ENCODE peak calls at places on chromosomes 7 and 10, in five cellular contexts. P is psoas muscle; X is IMR-90; S is PC-3; K is CD8-positive, alpha-beta memory T cell. M is an unnamed sample.
A peak's percentile ranks its signal among the peaks of the same experiment; 100 is the strongest.

GRCh38 chr10:124224331-124225028 is 131.1 kb upstream of the CHST15 start:
- DNase-seq in P (no peak), X (no peak), S (peak; percentile 61), K (no peak), M (peak; percentile 76)

GRCh38 chr7:2482725-2483451 is 6.7 kb upstream of the GRIFIN start:
- DNase-seq in P (no peak), X (no peak), S (no peak), K (no peak), M (no peak)

GRCh38 chr10:8389630-8390029 is 335.1 kb downstream of the GATA3 start:
- DNase-seq in P (no peak), X (no peak), S (peak; percentile 87), K (no peak), M (no peak)

GRCh38 chr10:71698737-71699136 is 20.8 kb downstream of the C10orf105 start:
- DNase-seq in P (no peak), X (no peak), S (no peak), K (no peak), M (no peak)

GRCh38 chr7:70693690-70694356 is 438.1 kb upstream of the GALNT17 start:
- DNase-seq in P (peak; percentile 91), X (peak; percentile 44), S (no peak), K (peak; percentile 83), M (peak; percentile 95)

GRCh38 chr7:80611779-80612178 is 26.7 kb upstream of the CD36 start:
- DNase-seq in P (peak; percentile 38), X (peak; percentile 86), S (peak; percentile 87), K (no peak), M (no peak)

GRCh38 chr10:118365702-118366101 is 23.6 kb upstream of the FAM204A start:
- DNase-seq in P (no peak), X (no peak), S (no peak), K (no peak), M (no peak)

GRCh38 chr10:86362129-86362527 is 4.5 kb downstream of the GRID1 start:
- DNase-seq in P (no peak), X (no peak), S (no peak), K (no peak), M (peak; percentile 27)

GRCh38 chr7:80249619-80250305 is 115.1 kb downstream of the GNAI1 start:
- DNase-seq in P (no peak), X (peak; percentile 29), S (no peak), K (no peak), M (no peak)

GRCh38 chr10:68331455-68332258 is at the start of gene HNRNPH3:
- DNase-seq in P (peak; percentile 98), X (peak; percentile 97), S (peak; percentile 100), K (peak; percentile 99), M (peak; percentile 99)

GRCh38 chr10:114780610-114781184 is 40.9 kb upstream of the FHIP2A start:
- DNase-seq in P (no peak), X (no peak), S (no peak), K (no peak), M (no peak)

DNA sequence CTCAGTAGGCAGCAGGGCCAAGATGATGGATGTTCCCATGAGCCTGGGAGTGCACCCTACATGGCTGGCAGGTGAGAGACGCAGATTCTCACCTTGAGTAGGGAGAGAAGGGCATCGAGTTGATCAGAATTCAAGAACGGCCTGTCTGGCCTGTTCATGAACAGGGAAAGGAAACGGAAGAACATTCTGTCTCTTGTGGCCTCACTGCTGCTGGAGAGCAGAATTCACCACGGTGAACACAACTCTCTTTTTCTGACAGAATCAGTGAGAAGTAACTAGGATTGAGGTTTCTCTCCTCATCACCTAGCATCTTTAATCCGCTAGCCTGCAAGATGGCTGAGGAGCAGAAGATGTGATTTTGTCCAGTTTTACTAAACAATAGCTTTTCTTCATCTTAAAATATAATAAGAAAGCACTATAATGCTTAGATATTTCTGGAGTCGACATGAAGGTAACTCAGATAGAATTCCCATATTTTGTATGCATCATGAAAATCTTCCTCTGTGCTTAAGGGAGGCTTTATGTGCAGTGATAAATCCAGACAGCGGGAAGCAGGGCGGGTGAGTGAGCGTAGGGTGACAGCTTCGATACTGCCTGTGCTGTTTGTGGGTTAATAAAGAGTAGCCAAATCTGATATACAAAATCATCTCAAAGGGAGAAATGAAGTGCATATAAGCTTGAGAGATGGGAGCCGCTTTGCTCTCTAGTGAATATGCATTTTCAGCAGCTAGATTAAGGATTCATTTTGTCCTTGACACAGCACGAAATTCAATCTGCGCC is 118.4 kb downstream of the AOAH start:
- DNase-seq in P (no peak), X (no peak), S (no peak), K (no peak), M (no peak)
- H3K27ac ChIP-seq in P (no peak overlapping the region), X (no peak overlapping the region), S (no peak overlapping the region), K (no peak overlapping the region), M (no peak overlapping the region)

GRCh38 chr10:103784723-103785418 is 70.5 kb downstream of the SH3PXD2A start:
- DNase-seq in P (no peak), X (no peak), S (no peak), K (no peak), M (no peak)

GRCh38 chr10:103789141-103789540 is 66.2 kb downstream of the SH3PXD2A start:
- DNase-seq in P (no peak), X (no peak), S (no peak), K (no peak), M (no peak)

GRCh38 chr10:103789771-103790201 is 65.6 kb downstream of the SH3PXD2A start:
- DNase-seq in P (no peak), X (no peak), S (peak; percentile 50), K (no peak), M (no peak)

GRCh38 chr10:103786020-103786419 is 69.4 kb downstream of the SH3PXD2A start:
- DNase-seq in P (no peak), X (no peak), S (no peak), K (no peak), M (no peak)

GRCh38 chr10:103787251-103787816 is 68.0 kb downstream of the SH3PXD2A start:
- DNase-seq in P (no peak), X (no peak), S (no peak), K (no peak), M (no peak)
- H3K4me1 ChIP-seq in P (peaks cover 10% of the 10 kb centered on the region), X (peaks cover 3% of the 10 kb centered on the region), S (peaks cover 25% of the 10 kb centered on the region), K (no peaks in the 10 kb centered on the region), M (no peaks in the 10 kb centered on the region)

GRCh38 chr7:12719978-12720377 is 32.5 kb downstream of the ARL4A start:
- DNase-seq in P (no peak), X (peak; percentile 17), S (peak; percentile 10), K (no peak), M (no peak)
- H3K27ac ChIP-seq in P (peak overlapping the region; percentile 56), X (no peak overlapping the region), S (peak overlapping the region; percentile 98), K (peak overlapping the region; percentile 71), M (no peak overlapping the region)

DNA sequence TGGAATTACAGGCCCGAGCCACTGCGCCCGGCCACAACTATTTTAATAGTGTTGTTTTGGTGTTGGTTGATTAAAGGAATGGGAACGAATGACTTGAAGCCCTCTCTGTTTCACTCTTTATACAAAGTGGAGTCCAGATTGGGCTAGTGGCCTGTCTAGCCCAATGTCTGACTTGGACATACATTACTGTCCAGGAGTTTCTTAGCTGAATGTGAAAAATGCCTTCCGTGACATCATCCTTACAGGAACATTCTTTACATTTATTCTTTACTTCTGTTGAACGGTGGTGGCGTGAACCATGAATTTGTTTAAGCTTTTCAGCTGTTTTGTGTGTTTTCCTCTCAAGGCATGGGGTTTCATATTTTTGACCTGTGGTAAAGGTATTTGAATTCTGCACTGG is 67.9 kb downstream of the DAGLB start:
- DNase-seq in P (no peak), X (no peak), S (no peak), K (no peak), M (no peak)
- H3K4me1 ChIP-seq in P (peaks cover 82% of the 10 kb centered on the region), X (peaks cover 17% of the 10 kb centered on the region), S (peaks cover 19% of the 10 kb centered on the region), K (peaks cover 48% of the 10 kb centered on the region), M (peaks cover 7% of the 10 kb centered on the region)

GRCh38 chr10:34186740-34187139 is 628.4 kb downstream of the PARD3 start:
- DNase-seq in P (no peak), X (no peak), S (no peak), K (no peak), M (no peak)

GRCh38 chr10:34184901-34185386 is 630.2 kb downstream of the PARD3 start:
- DNase-seq in P (no peak), X (no peak), S (peak; percentile 96), K (no peak), M (no peak)

GRCh38 chr10:34186013-34186412 is 629.1 kb downstream of the PARD3 start:
- DNase-seq in P (no peak), X (no peak), S (no peak), K (no peak), M (no peak)

GRCh38 chr10:34188221-34188620 is 626.9 kb downstream of the PARD3 start:
- DNase-seq in P (no peak), X (no peak), S (no peak), K (no peak), M (no peak)

DNA sequence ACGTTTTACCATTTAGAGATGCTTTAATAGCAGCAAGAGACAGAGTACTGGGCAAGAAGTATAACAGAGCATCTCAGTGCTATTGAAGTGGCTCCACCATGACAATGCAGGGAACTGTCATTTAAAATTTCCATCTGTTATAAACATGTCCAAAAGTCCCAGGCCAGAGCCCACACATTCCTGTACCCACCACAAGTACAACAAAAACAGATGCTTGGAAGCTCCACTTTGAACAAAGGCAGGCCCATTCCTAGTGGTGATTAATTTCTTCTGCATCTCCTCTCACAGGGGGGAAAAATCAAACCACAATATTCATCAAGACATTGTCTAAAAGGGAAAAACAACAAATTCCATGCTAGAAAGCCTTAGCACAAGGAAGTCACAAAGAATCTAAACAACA is 627.9 kb downstream of the PARD3 start:
- DNase-seq in P (no peak), X (peak; percentile 13), S (no peak), K (no peak), M (no peak)
- H3K27ac ChIP-seq in P (no peak overlapping the region), X (no peak overlapping the region), S (no peak overlapping the region), K (no peak overlapping the region), M (no peak overlapping the region)

GRCh38 chr10:102617816-102618215 is 26.5 kb upstream of the TRIM8 start:
- DNase-seq in P (no peak), X (no peak), S (no peak), K (no peak), M (no peak)

GRCh38 chr10:102620615-102621417 is 23.5 kb upstream of the TRIM8 start:
- DNase-seq in P (no peak), X (peak; percentile 55), S (no peak), K (no peak), M (peak; percentile 77)

GRCh38 chr10:102621418-102622325 is 22.6 kb upstream of the TRIM8 start:
- DNase-seq in P (no peak), X (peak; percentile 45), S (peak; percentile 43), K (no peak), M (no peak)

GRCh38 chr10:102619281-102619981 is 24.8 kb upstream of the TRIM8 start:
- DNase-seq in P (no peak), X (no peak), S (no peak), K (no peak), M (no peak)

GRCh38 chr10:102620138-102620591 is 24.1 kb upstream of the TRIM8 start:
- DNase-seq in P (peak; percentile 45), X (no peak), S (no peak), K (no peak), M (no peak)
- H3K4me1 ChIP-seq in P (peaks cover 64% of the 10 kb centered on the region), X (peaks cover 34% of the 10 kb centered on the region), S (peaks cover 13% of the 10 kb centered on the region), K (no peaks in the 10 kb centered on the region), M (no peaks in the 10 kb centered on the region)